ENCODE peak calls at places on chromosomes 12 and 14, in seven cellular contexts. One of them, this sample, is unnamed.

GRCh38 chr14:68229423-68229831 is 409.8 kb downstream of the RAD51B start:
- DNase-seq in H9: no peak
- DNase-seq in IMR-90: no peak
- DNase-seq in mesenchymal stem cell: no peak
- DNase-seq in H1: no peak
- DNase-seq in trophoblast cell: no peak
- DNase-seq in mesendoderm: no peak
- DNase-seq in this sample: no peak

GRCh38 chr12:12191008-12191407 is 75.8 kb downstream of the LRP6 start:
- DNase-seq in H1: no peak
- DNase-seq in mesenchymal stem cell: no peak
- DNase-seq in mesendoderm: peak; percentile 25
- DNase-seq in H9: no peak
- DNase-seq in IMR-90: no peak
- DNase-seq in trophoblast cell: no peak
- DNase-seq in this sample: no peak

GRCh38 chr12:132581348-132582057 is 28.9 kb downstream of the LRCOL1 start:
- DNase-seq in H1: no peak
- DNase-seq in mesendoderm: no peak
- DNase-seq in H9: no peak
- DNase-seq in IMR-90: no peak
- DNase-seq in trophoblast cell: no peak
- DNase-seq in mesenchymal stem cell: no peak
- DNase-seq in this sample: no peak

GRCh38 chr14:104513641-104514046 is 65.9 kb upstream of the C14orf180 start:
- DNase-seq in H1: no peak
- DNase-seq in mesenchymal stem cell: no peak
- DNase-seq in IMR-90: no peak
- DNase-seq in mesendoderm: no peak
- DNase-seq in trophoblast cell: no peak
- DNase-seq in H9: no peak
- DNase-seq in this sample: no peak

GRCh38 chr14:23090254-23090636 is 4.7 kb downstream of the ACIN1 start:
- DNase-seq in mesenchymal stem cell: no peak
- DNase-seq in H1: no peak
- DNase-seq in mesendoderm: no peak
- DNase-seq in H9: no peak
- DNase-seq in trophoblast cell: no peak
- DNase-seq in IMR-90: no peak
- DNase-seq in this sample: no peak

GRCh38 chr14:61524211-61524806 is 171.0 kb upstream of the HIF1A start:
- DNase-seq in trophoblast cell: peak; percentile 38
- DNase-seq in mesenchymal stem cell: peak; percentile 88
- DNase-seq in H1: no peak
- DNase-seq in mesendoderm: no peak
- DNase-seq in H9: no peak
- DNase-seq in IMR-90: peak; percentile 74
- DNase-seq in this sample: no peak

GRCh38 chr14:81164167-81164774 is 56.5 kb downstream of the GTF2A1 start:
- DNase-seq in H1: peak; percentile 63
- DNase-seq in IMR-90: peak; percentile 77
- DNase-seq in mesendoderm: peak; percentile 96
- DNase-seq in trophoblast cell: peak; percentile 93
- DNase-seq in mesenchymal stem cell: peak; percentile 58
- DNase-seq in H9: peak; percentile 91
- DNase-seq in this sample: peak; percentile 54

GRCh38 chr12:67827820-67828383 is 161.3 kb upstream of the IFNG-AS1 start:
- DNase-seq in trophoblast cell: peak; percentile 70
- DNase-seq in H9: no peak
- DNase-seq in IMR-90: peak; percentile 99
- DNase-seq in mesenchymal stem cell: peak; percentile 99
- DNase-seq in mesendoderm: peak; percentile 78
- DNase-seq in H1: no peak
- DNase-seq in this sample: no peak

GRCh38 chr12:55738113-55739024 is 4.6 kb upstream of the GDF11 start:
- DNase-seq in H9: peak; percentile 97
- DNase-seq in mesenchymal stem cell: peak; percentile 91
- DNase-seq in trophoblast cell: peak; percentile 99
- DNase-seq in mesendoderm: peak; percentile 98
- DNase-seq in H1: no peak
- DNase-seq in IMR-90: peak; percentile 82
- DNase-seq in this sample: peak; percentile 88

GRCh38 chr14:106200539-106201310 is 674.3 kb downstream of the TMEM121 start:
- DNase-seq in mesendoderm: no peak
- DNase-seq in H9: no peak
- DNase-seq in H1: no peak
- DNase-seq in trophoblast cell: no peak
- DNase-seq in mesenchymal stem cell: no peak
- DNase-seq in IMR-90: no peak
- DNase-seq in this sample: no peak

GRCh38 chr14:22532345-22533056 is 56.5 kb downstream of the DAD1 start:
- DNase-seq in H9: no peak
- DNase-seq in trophoblast cell: no peak
- DNase-seq in H1: no peak
- DNase-seq in mesendoderm: no peak
- DNase-seq in IMR-90: peak; percentile 49
- DNase-seq in mesenchymal stem cell: peak; percentile 55
- DNase-seq in this sample: no peak

GRCh38 chr12:109092484-109093021 is 719 bp downstream of the ALKBH2 start:
- DNase-seq in H9: no peak
- DNase-seq in mesendoderm: no peak
- DNase-seq in H1: no peak
- DNase-seq in mesenchymal stem cell: no peak
- DNase-seq in trophoblast cell: no peak
- DNase-seq in IMR-90: no peak
- DNase-seq in this sample: no peak

GRCh38 chr12:4908694-4909396 is 860 bp upstream of the KCNA1 start:
- DNase-seq in trophoblast cell: no peak
- DNase-seq in mesendoderm: peak; percentile 95
- DNase-seq in IMR-90: no peak
- DNase-seq in H1: peak; percentile 90
- DNase-seq in mesenchymal stem cell: no peak
- DNase-seq in H9: peak; percentile 99
- DNase-seq in this sample: peak; percentile 89

GRCh38 chr12:124607681-124608425 is 40.4 kb upstream of the NCOR2 start:
- DNase-seq in H1: no peak
- DNase-seq in IMR-90: no peak
- DNase-seq in mesenchymal stem cell: no peak
- DNase-seq in trophoblast cell: no peak
- DNase-seq in mesendoderm: no peak
- DNase-seq in H9: no peak
- DNase-seq in this sample: no peak

GRCh38 chr14:99593971-99594841 is 9.8 kb downstream of the CCDC85C start:
- DNase-seq in mesendoderm: no peak
- DNase-seq in mesenchymal stem cell: no peak
- DNase-seq in H9: no peak
- DNase-seq in trophoblast cell: no peak
- DNase-seq in IMR-90: no peak
- DNase-seq in H1: no peak
- DNase-seq in this sample: no peak

GRCh38 chr12:116000252-116000651 is 277.2 kb downstream of the MED13L start:
- DNase-seq in mesendoderm: no peak
- DNase-seq in H9: no peak
- DNase-seq in H1: no peak
- DNase-seq in IMR-90: no peak
- DNase-seq in mesenchymal stem cell: no peak
- DNase-seq in trophoblast cell: no peak
- DNase-seq in this sample: no peak

GRCh38 chr14:32494566-32495434 is 165.7 kb downstream of the AKAP6 start:
- DNase-seq in trophoblast cell: no peak
- DNase-seq in IMR-90: peak; percentile 67
- DNase-seq in mesenchymal stem cell: peak; percentile 57
- DNase-seq in H1: no peak
- DNase-seq in H9: no peak
- DNase-seq in mesendoderm: peak; percentile 24
- DNase-seq in this sample: no peak

GRCh38 chr14:51933191-51933590 is 56.2 kb upstream of the RTRAF start:
- DNase-seq in H1: no peak
- DNase-seq in mesendoderm: no peak
- DNase-seq in mesenchymal stem cell: no peak
- DNase-seq in trophoblast cell: no peak
- DNase-seq in IMR-90: no peak
- DNase-seq in H9: no peak
- DNase-seq in this sample: no peak

GRCh38 chr14:35632276-35633071 is 98.5 kb downstream of the INSM2 start:
- DNase-seq in mesenchymal stem cell: peak; percentile 38
- DNase-seq in trophoblast cell: no peak
- DNase-seq in H9: no peak
- DNase-seq in H1: no peak
- DNase-seq in mesendoderm: no peak
- DNase-seq in IMR-90: peak; percentile 67
- DNase-seq in this sample: no peak

DNA sequence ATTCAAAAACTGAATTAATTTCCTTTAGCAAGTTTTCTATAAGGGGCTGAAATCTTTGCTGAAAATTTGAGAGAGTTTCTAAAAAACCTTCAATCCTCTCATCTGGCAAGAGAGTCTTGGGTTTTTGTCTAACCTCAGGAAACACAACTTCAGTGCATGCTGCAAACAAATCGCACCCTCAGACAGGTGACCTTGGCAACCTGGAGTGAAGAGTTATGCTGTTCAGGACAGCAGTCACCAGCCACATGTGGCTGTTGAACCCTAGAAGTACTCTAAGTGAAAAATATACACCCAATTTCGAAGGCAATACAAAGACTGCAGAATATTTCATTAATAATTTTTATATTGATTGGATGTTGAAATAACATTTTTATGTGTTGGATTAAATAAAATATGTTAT is 184.8 kb downstream of the RPS29 start:
- DNase-seq in mesendoderm: no peak
- DNase-seq in mesenchymal stem cell: no peak
- DNase-seq in trophoblast cell: no peak
- DNase-seq in H1: no peak
- DNase-seq in IMR-90: no peak
- DNase-seq in H9: no peak
- DNase-seq in this sample: no peak
- H3K18ac ChIP-seq in mesendoderm: no peak overlapping the region
- H3K18ac ChIP-seq in mesenchymal stem cell: no peak overlapping the region
- H3K18ac ChIP-seq in trophoblast cell: no peak overlapping the region
- H3K18ac ChIP-seq in H1: no peak overlapping the region
- H3K18ac ChIP-seq in IMR-90: no peak overlapping the region
- H3K18ac ChIP-seq in H9: no peak overlapping the region
- H3K18ac ChIP-seq in this sample: no peak overlapping the region

GRCh38 chr12:111436811-111437210 is 31.1 kb downstream of the SH2B3 start:
- DNase-seq in H9: no peak
- DNase-seq in mesenchymal stem cell: no peak
- DNase-seq in trophoblast cell: no peak
- DNase-seq in IMR-90: no peak
- DNase-seq in mesendoderm: no peak
- DNase-seq in H1: no peak
- DNase-seq in this sample: no peak

GRCh38 chr12:111434049-111434448 is 28.3 kb downstream of the SH2B3 start:
- DNase-seq in H9: no peak
- DNase-seq in H1: no peak
- DNase-seq in IMR-90: peak; percentile 44
- DNase-seq in trophoblast cell: no peak
- DNase-seq in mesenchymal stem cell: peak; percentile 43
- DNase-seq in mesendoderm: no peak
- DNase-seq in this sample: no peak

GRCh38 chr12:111436266-111436665 is 30.5 kb downstream of the SH2B3 start:
- DNase-seq in H1: no peak
- DNase-seq in mesendoderm: no peak
- DNase-seq in mesenchymal stem cell: no peak
- DNase-seq in trophoblast cell: no peak
- DNase-seq in H9: no peak
- DNase-seq in IMR-90: no peak
- DNase-seq in this sample: no peak

GRCh38 chr12:111435661-111436201 is 30.0 kb downstream of the SH2B3 start:
- DNase-seq in H9: no peak
- DNase-seq in mesenchymal stem cell: no peak
- DNase-seq in H1: no peak
- DNase-seq in mesendoderm: no peak
- DNase-seq in trophoblast cell: no peak
- DNase-seq in IMR-90: no peak
- DNase-seq in this sample: no peak

DNA sequence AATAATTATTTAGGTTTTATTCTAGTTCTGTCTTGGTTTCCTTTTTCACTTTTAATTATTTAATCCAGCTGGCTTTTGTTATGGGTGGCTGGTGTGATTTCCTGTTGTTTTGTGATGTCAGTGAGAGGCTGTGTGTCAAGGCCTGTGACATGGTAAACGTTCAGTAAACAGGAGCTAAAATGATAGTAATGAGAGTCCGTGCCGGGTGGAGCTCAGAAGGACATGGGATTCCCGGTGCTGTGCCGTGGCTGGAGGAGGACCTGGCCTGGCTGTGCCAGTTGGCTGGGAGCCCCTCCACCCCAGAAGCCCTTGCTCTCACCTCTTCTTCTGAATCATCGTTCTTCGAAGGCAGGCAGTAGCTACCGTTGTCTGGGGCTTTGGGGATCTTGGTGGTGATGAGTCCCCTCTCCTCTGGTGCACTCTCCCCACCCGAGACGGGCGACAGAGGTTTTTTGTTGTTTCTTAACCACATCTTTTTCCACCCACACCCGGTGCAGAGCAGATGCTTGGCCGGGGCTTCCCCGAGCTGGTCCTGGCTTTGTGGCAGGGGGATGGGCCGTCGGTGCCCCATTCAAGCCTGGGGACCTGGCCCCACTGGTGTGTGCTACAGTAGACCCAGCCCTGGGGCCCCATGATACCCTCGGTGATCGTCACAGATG is 29.1 kb downstream of the SH2B3 start:
- DNase-seq in mesenchymal stem cell: peak; percentile 79
- DNase-seq in H1: no peak
- DNase-seq in trophoblast cell: no peak
- DNase-seq in H9: no peak
- DNase-seq in mesendoderm: no peak
- DNase-seq in IMR-90: peak; percentile 62
- DNase-seq in this sample: no peak
- H3K18ac ChIP-seq in mesenchymal stem cell: peak overlapping the region; percentile 52
- H3K18ac ChIP-seq in H1: peak overlapping the region; percentile 32
- H3K18ac ChIP-seq in trophoblast cell: no peak overlapping the region
- H3K18ac ChIP-seq in H9: no peak overlapping the region
- H3K18ac ChIP-seq in mesendoderm: no peak overlapping the region
- H3K18ac ChIP-seq in IMR-90: peak overlapping the region; percentile 35
- H3K18ac ChIP-seq in this sample: peak overlapping the region; percentile 66

GRCh38 chr12:123013185-123014095 is 33.0 kb downstream of the ARL6IP4 start:
- DNase-seq in mesenchymal stem cell: no peak
- DNase-seq in H9: no peak
- DNase-seq in trophoblast cell: peak; percentile 74
- DNase-seq in H1: no peak
- DNase-seq in IMR-90: no peak
- DNase-seq in mesendoderm: no peak
- DNase-seq in this sample: no peak
- H3K18ac ChIP-seq in mesenchymal stem cell: no peak overlapping the region
- H3K18ac ChIP-seq in H9: no peak overlapping the region
- H3K18ac ChIP-seq in trophoblast cell: no peak overlapping the region
- H3K18ac ChIP-seq in H1: no peak overlapping the region
- H3K18ac ChIP-seq in IMR-90: no peak overlapping the region
- H3K18ac ChIP-seq in mesendoderm: no peak overlapping the region
- H3K18ac ChIP-seq in this sample: no peak overlapping the region

DNA sequence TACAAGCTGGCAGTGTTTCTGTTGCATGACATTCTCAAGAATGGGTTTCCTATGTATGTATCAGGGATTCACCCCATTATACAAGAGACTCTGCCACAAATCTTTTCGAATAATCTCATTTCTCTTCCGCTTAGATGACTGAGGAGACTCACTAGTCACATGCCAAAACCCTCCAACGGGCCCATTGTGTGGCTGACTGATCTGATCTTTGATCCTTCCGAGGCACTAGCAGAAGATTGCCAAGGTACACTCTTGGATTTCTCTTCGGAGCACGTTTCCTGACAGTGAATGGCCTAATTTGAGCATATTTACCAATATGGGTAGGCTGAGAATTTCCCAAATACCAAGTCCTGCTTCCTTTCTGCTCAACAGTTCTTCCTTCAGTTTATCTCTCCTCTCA is 10.8 kb downstream of the PRPH start:
- DNase-seq in mesenchymal stem cell: no peak
- DNase-seq in mesendoderm: no peak
- DNase-seq in trophoblast cell: no peak
- DNase-seq in H1: no peak
- DNase-seq in H9: no peak
- DNase-seq in IMR-90: no peak
- DNase-seq in this sample: no peak
- H3K18ac ChIP-seq in mesenchymal stem cell: no peak overlapping the region
- H3K18ac ChIP-seq in mesendoderm: no peak overlapping the region
- H3K18ac ChIP-seq in trophoblast cell: no peak overlapping the region
- H3K18ac ChIP-seq in H1: no peak overlapping the region
- H3K18ac ChIP-seq in H9: no peak overlapping the region
- H3K18ac ChIP-seq in IMR-90: no peak overlapping the region
- H3K18ac ChIP-seq in this sample: no peak overlapping the region

This sample was measured in neuronal stem cell.